ENCODE peak calls at places on chromosome 1, in eight cellular contexts. K is HuH-7.5; T is amniotic epithelial cell; U is A172; H is epithelial cell of esophagus; R is mucosa of gallbladder; V is central memory CD4-positive, alpha-beta T cell; E is WTC11. X is an unnamed sample.
A peak's percentile ranks its signal among the peaks of the same experiment; 100 is the strongest.

GRCh38 chr1:172727956-172728603 is 69.2 kb downstream of the FASLG start:
- DNase-seq in T (peak; percentile 68), R (peak; percentile 19), E (peak; percentile 58), H (peak; percentile 40), U (peak; percentile 77), K (no peak), V (peak; percentile 41), X (peak; percentile 82)

GRCh38 chr1:63124666-63125191 is 197.6 kb upstream of the FOXD3 start:
- DNase-seq in E (no peak), V (no peak), H (no peak), U (peak; percentile 73), K (no peak), T (peak; percentile 84), R (no peak), X (no peak)

GRCh38 chr1:153527023-153527724 is 8.6 kb downstream of the S100A6 start:
- DNase-seq in E (no peak), T (peak; percentile 36), U (no peak), R (no peak), K (no peak), H (peak; percentile 98), V (no peak), X (no peak)

GRCh38 chr1:12159826-12160225 is 7.0 kb upstream of the TNFRSF1B start:
- DNase-seq in E (no peak), H (peak; percentile 36), R (no peak), U (no peak), K (no peak), T (no peak), V (peak; percentile 59), X (no peak)

GRCh38 chr1:170714938-170715337 is 51.0 kb downstream of the PRRX1 start:
- DNase-seq in H (no peak), U (no peak), K (no peak), V (no peak), E (no peak), T (no peak), R (no peak), X (no peak)

GRCh38 chr1:209850342-209850979 is 22.7 kb downstream of the UTP25 start:
- DNase-seq in E (peak; percentile 81), K (peak; percentile 27), U (peak; percentile 87), T (peak; percentile 75), V (no peak), R (no peak), H (peak; percentile 75), X (peak; percentile 55)

GRCh38 chr1:32963746-32964460 is 706 bp downstream of the RNF19B start:
- DNase-seq in U (peak; percentile 34), V (peak; percentile 63), H (peak; percentile 93), K (peak; percentile 69), E (peak; percentile 75), R (peak; percentile 36), T (no peak), X (peak; percentile 59)

GRCh38 chr1:224828691-224829090 is 100.8 kb upstream of the DNAH14 start:
- DNase-seq in R (no peak), K (no peak), V (no peak), E (no peak), H (no peak), T (no peak), U (no peak), X (no peak)

GRCh38 chr1:160639652-160640051 is 7.2 kb downstream of the SLAMF1 start:
- DNase-seq in E (no peak), K (no peak), R (no peak), H (no peak), U (peak; percentile 60), V (no peak), T (peak; percentile 32), X (no peak)

GRCh38 chr1:84373446-84374141 is 24.7 kb upstream of the DNASE2B start:
- DNase-seq in V (no peak), K (no peak), U (no peak), E (no peak), H (no peak), T (peak; percentile 44), R (no peak), X (no peak)

GRCh38 chr1:166383137-166383536 is 216.3 kb upstream of the FAM78B start:
- DNase-seq in R (no peak), T (no peak), K (no peak), E (peak; percentile 11), V (no peak), H (no peak), U (no peak), X (no peak)

GRCh38 chr1:169346036-169346589 is 21.5 kb downstream of the NME7 start:
- DNase-seq in K (no peak), R (no peak), T (no peak), V (no peak), U (no peak), E (no peak), H (no peak), X (no peak)

GRCh38 chr1:58457023-58457635 is 89.4 kb downstream of the OMA1 start:
- DNase-seq in V (no peak), E (no peak), H (no peak), U (no peak), R (peak; percentile 83), T (no peak), K (no peak), X (no peak)

GRCh38 chr1:200558866-200559459 is 61.6 kb downstream of the KIF14 start:
- DNase-seq in E (no peak), K (peak; percentile 15), U (peak; percentile 58), V (no peak), R (no peak), H (peak; percentile 64), T (peak; percentile 65), X (peak; percentile 44)

GRCh38 chr1:36542962-36543515 is 60.3 kb upstream of the CSF3R start:
- DNase-seq in K (no peak), V (no peak), T (no peak), H (no peak), R (no peak), U (peak; percentile 2), E (peak; percentile 50), X (peak; percentile 24)